ENCODE peak calls at places on chromosome 5, in four cellular contexts. N is sigmoid colon, U is stomach, F is PC-9. S is an unnamed sample.

GRCh38 chr5:148586796-148587195 is 67.5 kb downstream of the HTR4 start:
- DNase-seq in F (no peak), U (no peak), N (no peak), S (no peak)

GRCh38 chr5:163880307-163880706 is 374.9 kb downstream of the MAT2B start:
- DNase-seq in F (no peak), U (no peak), N (no peak), S (no peak)

GRCh38 chr5:62354028-62354874 is 48.2 kb downstream of the KIF2A start:
- DNase-seq in F (peak), U (no peak), N (no peak), S (peak)

GRCh38 chr5:114362977-114363721 is 1.3 kb downstream of the KCNN2 start:
- DNase-seq in N (no peak), F (no peak), U (no peak), S (peak)

GRCh38 chr5:42985129-42986037 is 54.7 kb downstream of the ANXA2R start:
- DNase-seq in N (no peak), U (no peak), F (no peak), S (no peak)

GRCh38 chr5:87398981-87399616 is 13.6 kb downstream of the CCNH start:
- DNase-seq in F (no peak), U (no peak), N (no peak), S (no peak)

GRCh38 chr5:95727764-95728191 is 3.4 kb upstream of the RHOBTB3 start:
- DNase-seq in F (peak), U (no peak), N (no peak), S (no peak)

GRCh38 chr5:67350600-67351315 is 154.2 kb upstream of the CD180 start:
- DNase-seq in F (no peak), U (no peak), N (peak), S (no peak)

GRCh38 chr5:998276-998974 is 10.2 kb upstream of the NKD2 start:
- DNase-seq in U (peak), F (no peak), N (peak), S (no peak)

GRCh38 chr5:173969167-173970049 is 19.6 kb upstream of the C5orf47 start:
- DNase-seq in N (no peak), U (no peak), F (peak), S (peak)

GRCh38 chr5:93603711-93604118 is 20.7 kb downstream of the NR2F1 start:
- DNase-seq in U (no peak), N (no peak), F (no peak), S (no peak)

GRCh38 chr5:54178991-54179390 is 131.4 kb downstream of the ARL15 start:
- DNase-seq in U (no peak), N (no peak), F (no peak), S (no peak)
- H3K27ac ChIP-seq in U (no peak), N (no peak), F (no peak), S (no peak)

GRCh38 chr5:157109744-157110143 is 900 bp upstream of the HAVCR2 start:
- DNase-seq in F (no peak), N (no peak), U (no peak), S (no peak)
- H3K27ac ChIP-seq in F (no peak), N (peak), U (no peak), S (no peak)

GRCh38 chr5:59126665-59127354 is 543.9 kb downstream of the RAB3C start:
- DNase-seq in N (no peak), F (peak), U (no peak), S (peak)

GRCh38 chr5:59125961-59126360 is 543.1 kb downstream of the RAB3C start:
- DNase-seq in U (no peak), N (no peak), F (no peak), S (no peak)

GRCh38 chr5:59123595-59124561 is 541.0 kb downstream of the RAB3C start:
- DNase-seq in F (no peak), U (no peak), N (peak), S (no peak)

GRCh38 chr5:59128646-59129290 is 545.9 kb downstream of the RAB3C start:
- DNase-seq in N (no peak), F (no peak), U (no peak), S (peak)

DNA sequence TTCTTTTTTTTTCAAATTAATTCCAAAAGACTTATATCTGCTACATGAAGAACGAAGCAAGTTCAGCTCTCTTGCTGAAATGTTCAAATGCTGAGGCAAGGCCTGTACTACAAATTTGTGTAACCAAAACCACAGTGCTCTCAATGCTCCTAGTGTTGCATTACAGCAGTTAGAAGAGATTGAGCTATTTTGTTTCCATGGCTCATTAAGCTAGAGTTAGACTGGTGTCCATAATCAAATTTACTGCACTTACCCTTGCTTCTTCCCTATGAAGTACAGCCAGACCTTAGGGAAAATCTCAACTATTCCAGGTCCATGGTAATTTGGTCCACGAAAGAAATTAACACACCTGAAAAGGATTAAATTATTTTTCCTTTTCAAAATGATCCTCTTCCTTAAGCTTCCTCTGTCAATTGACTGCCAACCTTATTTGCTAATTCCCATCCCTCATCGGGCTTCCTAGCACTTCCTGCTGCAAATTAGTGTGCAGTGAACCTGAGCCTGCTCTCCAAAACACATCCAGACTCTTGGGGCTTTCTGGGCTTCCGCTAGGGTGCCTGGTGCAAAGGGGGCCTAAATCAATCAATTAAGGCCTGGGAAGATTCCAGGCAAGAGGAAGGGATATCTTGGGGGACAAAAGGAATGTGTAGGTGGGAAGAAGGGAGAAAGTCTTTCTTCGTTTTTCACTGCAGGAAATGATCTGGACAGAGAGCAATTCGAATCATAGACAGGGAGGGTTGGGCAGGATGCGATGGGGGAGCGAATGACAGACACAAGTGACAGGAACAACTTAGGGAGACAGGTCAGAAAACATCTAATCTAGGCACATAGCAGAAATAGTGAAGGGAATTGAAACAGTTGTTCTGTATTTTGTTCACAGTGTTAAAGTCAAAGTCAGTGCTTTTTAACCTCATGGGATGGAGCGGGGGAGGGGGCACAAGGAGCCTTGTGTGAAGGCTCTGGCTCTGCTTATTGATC is 542.4 kb downstream of the RAB3C start:
- DNase-seq in N (no peak), U (no peak), F (no peak), S (peak)
- H3K27ac ChIP-seq in N (peak), U (no peak), F (no peak), S (peak)

DNA sequence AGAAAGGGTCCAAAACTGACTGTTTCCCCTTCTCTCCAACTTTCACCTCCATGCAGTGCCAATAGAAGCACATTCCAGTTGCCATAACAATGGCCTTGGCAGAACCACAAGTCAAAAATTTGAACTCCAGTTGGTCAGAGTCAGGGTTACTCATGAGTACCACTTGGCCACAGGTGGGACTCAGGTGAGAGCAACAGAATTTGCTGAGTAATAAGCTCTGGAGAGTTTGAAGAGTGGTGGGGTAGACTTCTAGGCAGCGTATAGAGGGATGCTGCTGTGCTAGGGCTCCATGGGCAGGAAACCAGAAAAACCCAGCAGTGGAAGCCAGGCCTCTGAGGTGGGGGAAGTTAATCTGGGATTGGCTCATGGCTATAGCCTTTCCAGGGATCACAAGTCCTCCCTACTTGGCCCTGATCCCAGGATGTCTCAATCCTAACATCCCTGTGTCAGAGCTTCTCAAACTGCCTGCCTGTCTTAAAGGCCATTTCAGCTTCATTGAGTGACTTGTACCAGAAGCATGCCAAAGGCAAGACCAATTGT is 30.2 kb downstream of the SNX18 start:
- DNase-seq in U (no peak), N (peak), F (peak), S (peak)
- H3K27ac ChIP-seq in U (no peak), N (no peak), F (peak), S (no peak)

DNA sequence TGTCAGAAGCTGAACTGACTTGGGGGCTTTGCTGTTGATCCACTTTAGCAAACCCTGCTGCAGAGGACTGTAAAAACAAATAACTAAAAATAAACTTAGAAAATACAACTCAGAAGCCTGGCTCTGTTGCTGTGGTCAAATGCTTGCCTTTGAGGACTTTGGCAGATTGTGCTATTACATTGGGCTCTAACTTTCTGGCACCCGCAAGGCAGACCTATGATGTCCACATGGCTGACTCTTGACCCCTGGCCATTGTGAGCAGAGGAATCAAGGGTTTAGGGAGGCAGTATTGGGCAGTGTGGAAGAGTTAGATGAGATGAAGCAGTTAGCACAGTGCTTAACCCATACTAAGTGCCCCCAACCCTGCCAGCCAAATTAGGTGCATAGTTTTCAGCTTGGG is 34.0 kb downstream of the OTULIN start:
- DNase-seq in N (no peak), U (no peak), F (no peak), S (no peak)
- H3K27ac ChIP-seq in N (no peak), U (no peak), F (no peak), S (no peak)

DNA sequence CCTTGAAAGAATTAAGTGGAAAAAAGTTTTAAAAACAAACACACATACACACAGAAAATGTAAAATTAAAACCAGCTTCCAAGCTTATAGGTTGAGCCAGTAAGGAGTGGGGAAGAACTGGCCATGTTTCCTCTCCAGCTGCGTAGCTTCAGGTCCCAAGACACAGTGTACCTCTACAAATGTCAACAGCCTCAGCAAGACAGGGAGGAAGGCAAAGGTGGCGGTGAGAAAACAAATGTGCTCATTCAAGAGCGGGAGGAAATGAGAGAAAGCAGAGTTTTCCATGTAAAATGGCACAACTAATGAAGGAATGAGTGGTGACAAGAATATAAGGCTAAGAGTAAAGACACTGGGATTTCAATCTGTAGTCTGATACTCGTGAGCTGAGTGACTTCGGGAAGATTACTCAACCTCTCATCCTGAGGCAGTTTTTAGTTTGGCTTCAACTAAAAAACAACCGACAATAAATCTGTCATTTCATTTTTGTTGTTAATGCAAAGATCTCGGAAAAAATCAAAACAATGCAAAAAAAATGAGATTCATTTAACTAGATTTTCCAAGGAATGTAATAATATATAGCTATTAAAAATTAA is 67.6 kb downstream of the DPYSL3 start:
- DNase-seq in F (no peak), N (no peak), U (no peak), S (no peak)
- H3K27ac ChIP-seq in F (no peak), N (peak), U (no peak), S (no peak)

DNA sequence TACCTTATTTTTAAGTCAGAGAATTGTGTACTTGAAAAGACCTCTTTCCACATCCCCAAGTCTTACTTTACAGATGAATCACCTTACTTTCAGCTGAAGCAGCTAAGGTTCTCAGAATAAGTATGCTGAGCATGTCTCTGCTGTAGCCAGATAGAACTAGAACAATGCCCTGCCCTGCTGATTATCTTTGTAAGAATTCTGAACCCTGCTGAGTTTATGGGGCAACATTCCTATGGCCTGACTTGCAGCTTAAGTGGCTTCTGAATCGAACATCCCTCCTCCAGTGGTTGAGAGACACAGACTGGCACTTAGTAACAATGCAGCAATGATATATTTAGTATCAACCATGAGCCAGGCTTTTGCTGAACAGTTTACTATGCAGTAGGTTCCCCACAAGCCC is 592.0 kb upstream of the WWC1 start:
- DNase-seq in U (no peak), F (peak), N (no peak), S (peak)
- H3K27ac ChIP-seq in U (no peak), F (peak), N (peak), S (peak)

S was measured in A549.